ENCODE peak calls at places on chromosome 11, in four cellular contexts. P is PC-3, D is osteoblast, A is K562. O is an unnamed sample.
A peak's percentile ranks its signal among the peaks of the same experiment; 100 is the strongest.

GRCh38 chr11:128814856-128815705 is 52.0 kb downstream of the KCNJ1 start:
- DNase-seq in A (peak; percentile 1), P (peak; percentile 46), D (peak; percentile 94), O (peak; percentile 30)

GRCh38 chr11:20388096-20389055 is 860 bp downstream of the PRMT3 start:
- DNase-seq in A (peak; percentile 30), D (peak; percentile 54), P (peak; percentile 23), O (peak; percentile 38)

GRCh38 chr11:110128161-110128560 is 35.0 kb downstream of the ZC3H12C start:
- DNase-seq in D (no peak), P (no peak), A (no peak), O (no peak)

GRCh38 chr11:100328626-100329340 is 358.3 kb upstream of the ARHGAP42 start:
- DNase-seq in D (no peak), P (peak; percentile 7), A (no peak), O (no peak)

GRCh38 chr11:108571001-108571400 is 22.6 kb downstream of the EXPH5 start:
- DNase-seq in D (no peak), P (peak; percentile 63), A (no peak), O (peak; percentile 57)

GRCh38 chr11:72635931-72636330 is 38.3 kb downstream of the PDE2A start:
- DNase-seq in P (no peak), A (no peak), D (no peak), O (no peak)

GRCh38 chr11:2940166-2940929 is 11.1 kb upstream of the PHLDA2 start:
- DNase-seq in D (peak; percentile 76), A (no peak), P (peak; percentile 82), O (peak; percentile 63)

GRCh38 chr11:7900686-7901085 is 30.4 kb downstream of the OR10A6 start:
- DNase-seq in P (peak; percentile 28), D (no peak), A (no peak), O (no peak)

GRCh38 chr11:86955674-86956522 is 703 bp upstream of the FZD4 start:
- DNase-seq in P (peak; percentile 83), A (peak; percentile 83), D (peak; percentile 92), O (peak; percentile 88)

GRCh38 chr11:25065711-25066110 is 568.9 kb downstream of the LUZP2 start:
- DNase-seq in D (no peak), A (no peak), P (peak; percentile 87), O (no peak)

GRCh38 chr11:10490032-10490397 is 35.0 kb downstream of the AMPD3 start:
- DNase-seq in A (peak; percentile 11), D (no peak), P (no peak), O (no peak)

GRCh38 chr11:57792060-57792541 is 30.5 kb downstream of the CTNND1 start:
- DNase-seq in P (no peak), A (peak; percentile 44), D (peak; percentile 83), O (no peak)

GRCh38 chr11:72781313-72782080 is 12.3 kb downstream of the STARD10 start:
- DNase-seq in A (peak; percentile 59), D (peak; percentile 95), P (peak; percentile 28), O (peak; percentile 32)

GRCh38 chr11:6992457-6993431 is 27.4 kb downstream of the ZNF214 start:
- DNase-seq in A (no peak), P (peak; percentile 82), D (peak; percentile 52), O (no peak)

GRCh38 chr11:35210886-35211546 is 72.0 kb downstream of the CD44 start:
- DNase-seq in D (no peak), A (no peak), P (no peak), O (no peak)

GRCh38 chr11:116733386-116733755 is 39.4 kb downstream of the BUD13 start:
- DNase-seq in D (no peak), P (no peak), A (no peak), O (no peak)

GRCh38 chr11:114284021-114284420 is 12.2 kb upstream of the NNMT start:
- DNase-seq in A (no peak), P (no peak), D (no peak), O (no peak)

DNA sequence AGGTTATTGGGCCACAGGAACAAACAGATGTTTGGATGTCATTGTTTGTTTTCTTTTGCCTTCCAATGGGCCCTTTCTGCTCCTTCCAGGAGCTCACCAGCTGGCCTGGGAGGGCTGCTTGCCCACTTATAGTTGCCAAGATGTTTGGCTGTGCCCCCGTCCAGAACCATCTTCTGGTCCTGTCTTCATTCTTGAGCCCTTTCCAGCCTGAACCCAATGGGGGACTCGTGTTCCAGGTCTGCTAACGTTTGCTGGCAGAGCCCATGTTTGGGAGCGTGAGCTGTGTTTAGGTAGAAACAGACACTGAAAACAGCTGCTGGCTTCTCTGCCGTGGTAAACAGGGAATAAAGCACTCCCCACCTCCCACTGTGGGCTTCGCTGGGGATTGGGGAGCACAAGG is 83.2 kb upstream of the SYT13 start:
- DNase-seq in A (no peak), P (no peak), D (no peak), O (no peak)
- H2AFZ ChIP-seq in A (no peak overlapping the region), P (no peak overlapping the region), D (no peak overlapping the region), O (no peak overlapping the region)

GRCh38 chr11:32893091-32893946 is 708 bp downstream of the QSER1 start:
- DNase-seq in P (peak; percentile 32), D (peak; percentile 94), A (peak; percentile 84), O (no peak)
- TF ChIP-seq CTCF in P (peak; percentile 57), D (peak; percentile 40), A (peak; percentile 53), O (no peak)

DNA sequence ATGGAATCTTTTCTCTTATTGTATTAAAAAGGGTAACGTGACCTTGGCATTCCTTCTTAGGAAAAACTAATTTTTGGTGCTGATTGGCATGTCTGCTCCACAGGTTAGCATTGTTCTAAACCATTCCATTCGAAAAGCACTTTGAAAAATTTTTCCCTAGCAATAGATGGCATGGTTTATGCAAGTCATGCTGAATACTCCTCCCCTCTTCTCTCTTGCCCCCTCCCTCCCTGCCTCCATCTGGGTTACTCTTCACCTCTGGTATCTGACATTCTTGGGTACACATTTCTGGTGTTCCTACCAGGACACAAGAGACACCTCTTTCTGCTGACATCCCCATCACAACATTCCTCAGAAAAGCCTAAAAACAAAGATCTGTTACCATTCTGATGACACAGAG is 1.5 kb upstream of the SLC22A25 start:
- DNase-seq in P (no peak), A (no peak), D (no peak), O (no peak)
- H3K4me2 ChIP-seq in P (no peak overlapping the region), A (no peak overlapping the region), D (no peak overlapping the region), O (no peak overlapping the region)

GRCh38 chr11:36492724-36493304 is 17.3 kb downstream of the TRAF6 start:
- DNase-seq in D (peak; percentile 37), P (peak; percentile 66), A (peak; percentile 71), O (no peak)
- H2AFZ ChIP-seq in D (no peak overlapping the region), P (no peak overlapping the region), A (no peak overlapping the region), O (no peak overlapping the region)